ENCODE peak calls at places on chromosomes 1 and 21, in six cellular contexts. R is SJCRH30; U is heart left ventricle; X is CD8-positive, alpha-beta T cell; Z is right atrium auricular region; M is CD8-positive, alpha-beta memory T cell. J is an unnamed sample.

GRCh38 chr1:85734961-85735360 is 26.7 kb upstream of the ZNHIT6 start:
- DNase-seq in U (no peak), M (no peak), R (no peak), Z (no peak), X (no peak), J (no peak)

GRCh38 chr1:115056395-115056798 is 26.8 kb downstream of the TSHB start:
- DNase-seq in R (no peak), X (no peak), U (no peak), M (no peak), Z (no peak), J (no peak)

GRCh38 chr1:164961714-164962113 is 394.8 kb downstream of the LMX1A start:
- DNase-seq in U (no peak), Z (no peak), X (no peak), M (no peak), R (no peak), J (no peak)

GRCh38 chr1:26913754-26914619 is at the start of gene NR0B2:
- DNase-seq in Z (no peak), M (no peak), U (peak; percentile 62), X (no peak), R (no peak), J (no peak)

GRCh38 chr1:212473729-212474128 is 41.0 kb downstream of the NENF start:
- DNase-seq in R (no peak), M (no peak), U (no peak), Z (no peak), X (no peak), J (no peak)

GRCh38 chr1:111221633-111222286 is 5.8 kb upstream of the CHI3L2 start:
- DNase-seq in R (no peak), U (no peak), Z (no peak), X (no peak), M (no peak), J (no peak)

GRCh38 chr1:29688477-29689365 is 452.4 kb downstream of the PTPRU start:
- DNase-seq in Z (no peak), M (no peak), X (no peak), R (peak; percentile 40), U (no peak), J (no peak)

GRCh38 chr1:226682841-226683800 is 56.0 kb downstream of the ITPKB start:
- DNase-seq in R (no peak), Z (no peak), X (no peak), M (peak; percentile 34), U (no peak), J (no peak)

GRCh38 chr1:53826367-53826766 is 11.7 kb downstream of the NDC1 start:
- DNase-seq in U (no peak), R (no peak), M (no peak), Z (no peak), X (no peak), J (no peak)

GRCh38 chr1:240046000-240046399 is 45.7 kb upstream of the FMN2 start:
- DNase-seq in Z (no peak), U (no peak), M (no peak), X (no peak), R (no peak), J (no peak)

GRCh38 chr21:36330904-36331303 is 10.9 kb downstream of the MORC3 start:
- DNase-seq in X (peak; percentile 16), R (peak; percentile 51), Z (no peak), M (peak; percentile 19), U (no peak), J (no peak)

GRCh38 chr1:94783342-94784264 is 36.6 kb upstream of the SLC44A3 start:
- DNase-seq in Z (peak; percentile 81), U (peak; percentile 65), M (no peak), X (no peak), R (peak; percentile 16), J (no peak)

GRCh38 chr1:208247696-208248095 is 3.5 kb upstream of the PLXNA2 start:
- DNase-seq in X (no peak), M (no peak), U (no peak), Z (no peak), R (no peak), J (no peak)

GRCh38 chr1:15218287-15219279 is 28.4 kb upstream of the FHAD1 start:
- DNase-seq in Z (no peak), X (no peak), M (no peak), R (no peak), U (no peak), J (no peak)

GRCh38 chr1:223846668-223847007 is 891 bp upstream of the TP53BP2 start:
- DNase-seq in M (no peak), Z (no peak), X (no peak), U (peak; percentile 33), R (peak; percentile 56), J (no peak)

GRCh38 chr1:158028956-158029355 is 35.5 kb downstream of the KIRREL1 start:
- DNase-seq in X (no peak), U (no peak), Z (no peak), M (no peak), R (no peak), J (no peak)

GRCh38 chr1:230632273-230632873 is 9.9 kb upstream of the COG2 start:
- DNase-seq in U (no peak), X (no peak), R (peak; percentile 21), Z (no peak), M (no peak), J (no peak)

DNA sequence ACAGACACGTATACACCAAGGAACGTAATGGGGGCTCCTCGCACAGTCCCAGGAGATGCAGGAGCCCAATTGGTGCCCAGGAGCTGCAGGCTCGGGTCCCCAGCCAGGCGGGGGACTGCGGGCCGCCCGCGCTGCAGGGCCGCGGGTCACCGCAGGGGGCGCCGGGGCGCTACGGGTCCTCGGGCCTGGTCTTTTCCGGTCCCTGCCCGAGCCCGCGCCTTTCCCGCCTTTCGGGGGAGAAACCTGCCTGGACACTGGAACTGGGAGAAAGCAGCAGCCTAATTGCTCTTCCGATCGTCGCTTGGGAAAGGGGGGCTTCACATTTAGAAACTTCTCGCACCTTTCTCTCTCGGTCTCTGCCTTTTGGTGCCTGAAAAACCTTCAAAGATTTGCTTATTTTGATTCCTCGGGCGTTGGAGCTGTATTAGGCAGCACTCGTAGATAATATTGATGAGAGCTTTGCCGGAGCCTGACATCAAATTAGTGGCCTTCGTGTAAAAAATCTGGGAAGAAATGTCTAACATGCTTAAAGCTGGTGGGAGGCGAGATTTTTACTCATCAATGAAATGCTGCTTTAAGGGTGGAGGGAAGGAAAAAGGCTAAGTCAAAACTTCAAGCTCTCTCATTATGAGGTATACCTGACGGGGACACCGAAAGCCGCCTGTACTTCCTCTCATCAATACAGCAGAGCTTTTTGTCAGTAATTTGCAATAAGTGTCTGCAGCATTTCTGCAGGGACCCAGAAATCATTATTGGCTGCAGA is 12.6 kb upstream of the BARHL2 start:
- DNase-seq in U (no peak), M (no peak), R (no peak), X (no peak), Z (no peak), J (no peak)
- H3K27me3 ChIP-seq in U (peaks cover 50% of the 10 kb centered on the region), M (peaks cover 72% of the 10 kb centered on the region), R (no peaks in the 10 kb centered on the region), X (peaks cover 64% of the 10 kb centered on the region), Z (peaks cover 63% of the 10 kb centered on the region), J (peaks cover 33% of the 10 kb centered on the region)

DNA sequence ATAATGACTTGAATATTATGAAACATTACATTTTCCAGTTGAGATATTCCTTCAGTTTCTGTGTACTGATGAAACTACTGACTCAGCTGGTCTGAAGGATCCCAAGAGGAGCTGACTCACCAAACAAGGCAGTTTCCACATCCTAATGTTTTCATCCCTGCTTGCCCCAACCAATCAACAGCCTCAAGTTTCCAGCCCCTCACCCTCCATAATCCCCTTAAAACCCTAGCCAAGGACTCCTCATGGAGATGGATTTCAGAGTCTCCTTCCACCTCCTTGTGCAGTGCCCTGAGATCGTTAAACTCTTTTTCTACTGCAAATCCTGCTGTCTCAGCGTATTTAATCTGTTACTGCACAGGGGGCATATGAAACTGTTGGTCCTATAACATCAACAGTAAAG is 83.1 kb upstream of the HAO2 start:
- DNase-seq in R (no peak), U (no peak), M (no peak), X (no peak), Z (no peak), J (no peak)
- H3K27ac ChIP-seq in R (no peak overlapping the region), U (no peak overlapping the region), M (no peak overlapping the region), X (no peak overlapping the region), Z (no peak overlapping the region), J (no peak overlapping the region)

GRCh38 chr1:224933584-224933983 is 4.1 kb downstream of the DNAH14 start:
- DNase-seq in Z (no peak), R (no peak), U (no peak), M (no peak), X (no peak), J (no peak)
- H3K9me3 ChIP-seq in Z (peaks cover 53% of the 10 kb centered on the region), R (peaks cover 35% of the 10 kb centered on the region), U (no peaks in the 10 kb centered on the region), M (peaks cover 10% of the 10 kb centered on the region), X (peaks cover 7% of the 10 kb centered on the region), J (peaks cover 12% of the 10 kb centered on the region)

DNA sequence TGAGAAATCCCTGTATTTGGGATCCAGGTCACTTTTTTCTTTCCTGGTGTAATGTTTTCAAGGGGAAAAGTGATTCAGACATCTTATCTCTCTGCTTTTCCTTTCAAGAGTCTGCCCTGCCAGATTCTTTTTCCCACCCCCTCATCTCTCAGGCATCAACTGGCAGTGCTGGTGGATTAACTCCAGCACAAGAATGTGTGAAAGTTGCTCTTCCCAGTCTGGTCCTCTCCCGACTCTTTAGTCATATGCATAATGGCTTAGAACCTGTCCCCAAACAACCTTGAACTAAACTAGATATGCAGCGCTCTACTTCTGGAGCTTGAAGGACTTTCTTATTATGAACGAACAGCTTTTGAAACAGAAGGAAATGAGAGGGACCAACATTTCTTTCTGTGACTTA is 88.5 kb downstream of the SLC44A5 start:
- DNase-seq in R (no peak), U (no peak), M (no peak), Z (no peak), X (no peak), J (no peak)
- H3K27me3 ChIP-seq in R (no peaks in the 10 kb centered on the region), U (no peaks in the 10 kb centered on the region), M (no peaks in the 10 kb centered on the region), Z (no peaks in the 10 kb centered on the region), X (no peaks in the 10 kb centered on the region), J (no peaks in the 10 kb centered on the region)

DNA sequence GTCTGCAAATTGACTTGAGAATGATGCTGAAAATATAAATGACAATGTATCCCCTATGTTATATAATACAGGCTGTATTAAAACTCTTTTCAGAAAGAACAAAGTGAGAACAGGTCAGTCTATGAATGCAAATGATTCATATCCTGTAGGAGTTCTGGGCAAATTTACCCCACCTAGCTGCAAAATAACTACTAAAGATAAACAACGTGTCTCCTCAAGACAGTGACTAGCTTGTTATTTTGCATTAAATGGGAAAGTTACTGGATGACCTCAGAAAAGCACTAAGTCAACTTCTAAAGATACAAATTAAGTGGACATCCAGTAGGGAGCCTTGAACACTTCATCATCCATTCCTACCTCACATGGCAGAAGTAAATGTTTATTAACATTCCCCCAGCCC is 11.1 kb downstream of the RNF19B start:
- DNase-seq in Z (no peak), X (no peak), M (no peak), U (no peak), R (no peak), J (no peak)
- H3K27ac ChIP-seq in Z (no peak overlapping the region), X (no peak overlapping the region), M (no peak overlapping the region), U (no peak overlapping the region), R (no peak overlapping the region), J (peak overlapping the region; percentile 55)

GRCh38 chr1:247047260-247047659 is 31.4 kb downstream of the ZNF670 start:
- DNase-seq in M (no peak), Z (no peak), X (no peak), R (no peak), U (no peak), J (no peak)

GRCh38 chr1:247043406-247043805 is 35.2 kb downstream of the ZNF670 start:
- DNase-seq in M (no peak), R (no peak), X (no peak), Z (no peak), U (no peak), J (no peak)

DNA sequence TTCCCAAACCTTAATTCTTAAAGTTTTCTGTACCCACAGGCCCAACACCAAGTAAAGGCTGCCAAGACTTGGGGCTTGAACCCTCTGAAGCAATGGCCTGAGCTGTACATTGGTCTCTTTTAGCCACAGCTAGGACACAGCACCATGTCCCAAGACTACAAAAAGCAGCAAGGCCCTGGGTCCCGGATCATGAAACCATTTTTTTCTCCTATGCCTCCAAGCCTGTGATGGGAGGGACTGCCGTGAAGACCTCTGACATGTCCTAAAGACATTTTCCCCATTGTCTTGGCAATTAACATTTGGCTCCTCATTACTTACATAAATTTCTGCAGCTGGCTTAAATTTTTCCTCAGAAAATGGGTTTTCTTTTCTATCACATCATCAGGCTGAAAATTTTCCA is 30.9 kb downstream of the ZNF670 start:
- DNase-seq in U (no peak), Z (no peak), X (no peak), M (no peak), R (no peak), J (no peak)
- H3K9me3 ChIP-seq in U (no peaks in the 10 kb centered on the region), Z (peaks cover 28% of the 10 kb centered on the region), X (peaks cover 24% of the 10 kb centered on the region), M (peaks cover 46% of the 10 kb centered on the region), R (peaks cover 10% of the 10 kb centered on the region), J (peaks cover 16% of the 10 kb centered on the region)

J was measured in vagina.